ENCODE peak calls at places on chromosomes 5 and 9, in ten cellular contexts. V is A549; D is cardiac fibroblast; X is lung; I is astrocyte of the cerebellum; A is hepatocyte; B is B cell; J is nephron progenitor cell; T is dorsolateral prefrontal cortex; N is CD8-positive, alpha-beta T cell. S is an unnamed sample.

GRCh38 chr5:82417776-82418607 is 139.8 kb upstream of the RPS23 start:
- DNase-seq in V (no peak), D (peak), X (no peak), I (no peak), A (no peak), B (no peak), J (no peak), T (no peak), N (no peak), S (no peak)

GRCh38 chr9:126160067-126160853 is 166.4 kb upstream of the MVB12B start:
- DNase-seq in V (no peak), D (no peak), X (peak), I (no peak), A (no peak), B (no peak), J (no peak), T (no peak), N (no peak), S (peak)

GRCh38 chr5:136211282-136211681 is 18.3 kb upstream of the SMIM32 start:
- DNase-seq in V (no peak), D (no peak), X (no peak), I (no peak), A (no peak), B (no peak), J (no peak), T (no peak), N (no peak), S (no peak)

GRCh38 chr5:176639981-176640380 is 7.3 kb upstream of the TSPAN17 start:
- DNase-seq in V (no peak), D (peak), X (no peak), I (no peak), A (no peak), B (no peak), J (no peak), T (peak), N (no peak), S (no peak)

GRCh38 chr9:76852026-76852425 is 53.9 kb downstream of the PRUNE2 start:
- DNase-seq in V (no peak), D (no peak), X (no peak), I (no peak), A (no peak), B (no peak), J (no peak), T (no peak), N (no peak), S (no peak)

GRCh38 chr5:73948289-73948688 is 322.3 kb downstream of the ARHGEF28 start:
- DNase-seq in V (no peak), D (no peak), X (no peak), I (no peak), A (no peak), B (no peak), J (no peak), T (no peak), N (no peak), S (no peak)

GRCh38 chr9:90996154-90996788 is 194.7 kb downstream of the SYK start:
- DNase-seq in V (no peak), D (no peak), X (no peak), I (no peak), A (no peak), B (no peak), J (no peak), T (no peak), N (no peak), S (no peak)

GRCh38 chr5:125725686-125726085 is 697.5 kb upstream of the GRAMD2B start:
- DNase-seq in V (no peak), D (no peak), X (no peak), I (no peak), A (no peak), B (no peak), J (no peak), T (no peak), N (no peak), S (no peak)

GRCh38 chr9:108467653-108468324 is 388.0 kb downstream of the ACTL7B start:
- DNase-seq in V (no peak), D (peak), X (no peak), I (no peak), A (peak), B (no peak), J (no peak), T (no peak), N (no peak), S (no peak)

GRCh38 chr5:4777435-4777834 is 362.7 kb upstream of the ADAMTS16 start:
- DNase-seq in V (no peak), D (no peak), X (no peak), I (no peak), A (no peak), B (no peak), J (no peak), T (no peak), N (no peak), S (no peak)

GRCh38 chr9:123401879-123402513 is 46.0 kb downstream of the CRB2 start:
- DNase-seq in V (peak), D (peak), X (no peak), I (peak), A (peak), B (no peak), J (peak), T (no peak), N (no peak), S (peak)

GRCh38 chr5:173143567-173143966 is 764 bp upstream of the BNIP1 start:
- DNase-seq in V (no peak), D (no peak), X (no peak), I (no peak), A (no peak), B (no peak), J (no peak), T (no peak), N (no peak), S (no peak)

GRCh38 chr9:104386425-104387069 is 117.5 kb upstream of the OR13F1 start:
- DNase-seq in V (peak), D (peak), X (no peak), I (peak), A (peak), B (no peak), J (no peak), T (no peak), N (no peak), S (peak)

GRCh38 chr5:68273717-68274409 is 58.3 kb downstream of the PIK3R1 start:
- DNase-seq in V (no peak), D (no peak), X (no peak), I (no peak), A (no peak), B (no peak), J (no peak), T (no peak), N (no peak), S (no peak)

GRCh38 chr5:14871573-14872069 is at the start of gene ANKH:
- DNase-seq in V (peak), D (peak), X (peak), I (peak), A (peak), B (peak), J (peak), T (peak), N (peak), S (peak)
- TF ChIP-seq CTCF in V (peak), D (peak), X (no peak), I (no peak), A (no peak), B (no peak), J (no peak), T (no peak), N (no peak), S (peak)

GRCh38 chr9:134186471-134187109 is 22.2 kb upstream of the RNU6ATAC start:
- DNase-seq in V (no peak), D (peak), X (no peak), I (no peak), A (no peak), B (no peak), J (no peak), T (no peak), N (no peak), S (no peak)

GRCh38 chr9:134188421-134189166 is 24.2 kb upstream of the RNU6ATAC start:
- DNase-seq in V (no peak), D (no peak), X (no peak), I (no peak), A (no peak), B (no peak), J (no peak), T (no peak), N (no peak), S (no peak)

GRCh38 chr9:134187821-134188420 is 23.6 kb upstream of the RNU6ATAC start:
- DNase-seq in V (no peak), D (no peak), X (no peak), I (no peak), A (no peak), B (no peak), J (no peak), T (no peak), N (no peak), S (no peak)

GRCh38 chr9:134185536-134186011 is 21.2 kb upstream of the RNU6ATAC start:
- DNase-seq in V (no peak), D (no peak), X (no peak), I (no peak), A (no peak), B (no peak), J (no peak), T (no peak), N (no peak), S (no peak)

DNA sequence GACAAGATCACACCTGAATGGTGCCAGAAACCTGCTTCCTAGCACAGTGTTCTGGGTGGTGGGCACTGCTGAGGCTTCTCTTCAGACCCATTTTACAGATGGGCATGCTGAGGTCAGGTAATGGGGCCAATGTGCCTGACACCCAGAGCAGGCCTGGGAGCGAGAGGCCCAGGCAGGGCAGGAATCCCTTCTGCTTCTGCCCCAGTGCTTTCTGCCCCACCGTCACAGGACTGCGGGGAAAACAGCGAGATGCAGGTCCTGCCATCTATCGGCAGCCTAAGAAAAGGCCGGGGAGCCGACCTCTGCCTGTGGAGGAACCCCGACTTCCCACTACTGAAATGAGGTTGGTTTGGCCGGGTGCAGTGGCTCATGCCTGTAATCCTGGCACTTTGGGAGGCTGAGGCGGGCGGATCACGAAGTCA is 22.8 kb upstream of the RNU6ATAC start:
- DNase-seq in V (peak), D (no peak), X (no peak), I (no peak), A (no peak), B (no peak), J (no peak), T (no peak), N (no peak), S (no peak)
- TF ChIP-seq CTCF in V (peak), D (no peak), X (no peak), I (no peak), A (no peak), B (no peak), J (no peak), T (no peak), N (no peak), S (no peak)

GRCh38 chr5:160685219-160685618 is 166.8 kb downstream of the ATP10B start:
- DNase-seq in V (no peak), D (no peak), X (no peak), I (no peak), A (peak), B (no peak), J (no peak), T (no peak), N (no peak), S (no peak)

DNA sequence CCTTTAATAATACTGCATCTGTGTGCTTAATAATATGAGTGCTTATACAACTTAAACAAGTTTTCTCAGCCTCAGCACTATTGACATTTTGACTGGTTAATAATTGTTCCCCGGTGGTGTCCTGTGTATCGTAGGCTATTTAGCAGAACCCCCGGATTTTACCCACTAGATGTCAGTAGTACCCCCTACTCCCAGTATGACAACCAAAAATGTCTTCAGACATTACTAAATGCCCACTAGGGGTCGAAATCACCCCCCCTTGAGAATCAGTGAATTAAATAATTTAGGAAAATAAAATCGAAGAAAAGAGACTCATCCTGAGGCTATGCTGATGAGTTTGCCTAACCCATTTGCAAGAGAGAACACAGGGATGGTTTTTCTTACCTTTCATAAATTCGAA is 166.3 kb downstream of the ATP10B start:
- DNase-seq in V (peak), D (no peak), X (no peak), I (no peak), A (peak), B (no peak), J (no peak), T (no peak), N (no peak), S (peak)
- TF ChIP-seq CTCF in V (peak), D (no peak), X (no peak), I (peak), A (peak), B (peak), J (peak), T (peak), N (no peak), S (peak)

GRCh38 chr5:51958473-51958872 is 575.2 kb downstream of the ISL1 start:
- DNase-seq in V (no peak), D (no peak), X (no peak), I (no peak), A (no peak), B (no peak), J (no peak), T (no peak), N (no peak), S (no peak)

GRCh38 chr5:51961154-51961562 is 577.9 kb downstream of the ISL1 start:
- DNase-seq in V (no peak), D (no peak), X (no peak), I (no peak), A (no peak), B (no peak), J (no peak), T (no peak), N (no peak), S (no peak)

DNA sequence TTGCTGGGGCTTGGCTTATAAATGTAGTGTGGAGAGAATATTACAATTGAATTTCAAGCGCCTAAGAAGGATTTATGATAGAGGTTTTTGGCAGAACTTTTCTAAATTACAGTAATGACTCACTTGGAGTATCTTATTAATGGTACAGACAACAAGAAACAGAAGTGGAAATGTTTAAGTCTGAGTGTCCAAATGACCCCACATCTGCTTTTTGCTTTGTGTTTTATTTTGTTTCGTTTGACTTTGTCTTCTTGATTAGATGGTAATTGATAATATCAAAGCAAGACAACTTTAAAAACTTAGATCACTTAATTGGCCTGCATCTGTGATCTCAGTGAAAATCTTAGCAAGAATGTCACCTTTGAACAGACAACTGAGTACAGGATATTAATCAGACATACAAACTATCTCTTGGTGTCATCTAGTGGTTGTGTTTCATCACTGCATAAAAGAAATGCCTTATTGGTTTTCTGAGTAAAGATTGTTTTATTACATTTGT is 577.4 kb downstream of the ISL1 start:
- DNase-seq in V (no peak), D (peak), X (no peak), I (no peak), A (peak), B (no peak), J (no peak), T (no peak), N (no peak), S (no peak)
- TF ChIP-seq CTCF in V (no peak), D (no peak), X (no peak), I (peak), A (peak), B (no peak), J (peak), T (peak), N (no peak), S (no peak)

DNA sequence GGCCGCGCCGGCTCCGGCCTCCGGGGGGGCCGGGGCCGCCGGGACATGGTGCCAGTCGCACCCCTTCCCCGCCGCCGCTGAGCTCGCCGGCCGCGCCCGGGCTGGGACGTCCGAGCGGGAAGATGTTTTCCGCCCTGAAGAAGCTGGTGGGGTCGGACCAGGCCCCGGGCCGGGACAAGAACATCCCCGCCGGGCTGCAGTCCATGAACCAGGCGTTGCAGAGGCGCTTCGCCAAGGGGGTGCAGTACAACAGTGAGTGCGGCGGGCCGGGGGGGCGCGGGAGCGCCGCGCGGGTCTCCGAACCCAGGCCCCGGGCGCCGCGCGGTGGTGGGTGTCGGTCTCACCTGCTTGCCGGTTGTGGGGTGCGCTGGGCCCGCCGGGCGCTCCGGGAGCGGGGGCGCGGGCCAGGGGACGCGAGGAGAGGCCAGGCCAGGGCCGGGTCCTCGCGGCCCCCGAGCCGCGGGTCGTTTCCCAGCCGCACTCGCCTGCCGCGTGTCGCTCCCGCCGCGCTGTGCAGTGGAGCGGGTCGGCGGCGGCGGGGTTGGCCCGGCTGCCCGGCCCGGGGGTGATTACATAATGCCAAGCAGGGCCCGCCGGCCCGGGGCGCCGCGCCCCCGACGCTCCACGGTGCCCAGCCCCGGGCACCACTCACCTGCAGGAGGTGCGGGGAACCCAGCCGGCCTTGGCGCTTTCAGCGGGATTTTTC is 480 bp downstream of the RABL6 start:
- DNase-seq in V (no peak), D (peak), X (no peak), I (no peak), A (no peak), B (peak), J (peak), T (peak), N (peak), S (peak)
- TF ChIP-seq CTCF in V (peak), D (no peak), X (no peak), I (no peak), A (no peak), B (peak), J (no peak), T (no peak), N (no peak), S (no peak)

GRCh38 chr5:139294372-139295165 is 1.0 kb downstream of the MATR3 start:
- DNase-seq in V (peak), D (peak), X (peak), I (peak), A (peak), B (peak), J (peak), T (peak), N (peak), S (peak)
- TF ChIP-seq CTCF in V (peak), D (peak), X (no peak), I (peak), A (peak), B (no peak), J (no peak), T (peak), N (no peak), S (peak)

DNA sequence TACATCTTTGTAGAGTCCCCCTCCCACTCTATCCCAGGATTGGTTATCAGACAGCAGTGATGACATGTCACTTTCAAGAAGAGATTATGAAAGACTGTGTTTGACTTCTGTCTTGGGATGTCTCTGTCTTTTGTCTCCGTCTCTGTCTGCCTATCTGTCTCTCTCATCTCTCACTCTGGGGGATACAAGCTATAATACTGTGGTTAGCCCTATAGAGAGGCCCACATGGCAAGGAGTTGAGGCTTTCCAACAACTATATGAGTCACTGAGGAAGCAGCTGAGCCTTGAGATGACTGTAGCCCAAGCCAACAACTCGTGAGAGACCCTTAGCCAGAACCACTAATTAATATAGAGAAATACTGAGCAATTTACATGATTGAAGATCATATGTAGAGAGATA is 284.8 kb downstream of the PDE4D start:
- DNase-seq in V (no peak), D (no peak), X (no peak), I (no peak), A (no peak), B (no peak), J (no peak), T (no peak), N (no peak), S (no peak)
- TF ChIP-seq CTCF in V (no peak), D (no peak), X (no peak), I (no peak), A (no peak), B (no peak), J (no peak), T (no peak), N (no peak), S (no peak)

GRCh38 chr9:130043654-130044623 is 950 bp upstream of the FNBP1 start:
- DNase-seq in V (no peak), D (peak), X (no peak), I (no peak), A (peak), B (no peak), J (peak), T (peak), N (no peak), S (no peak)
- TF ChIP-seq CTCF in V (no peak), D (no peak), X (no peak), I (peak), A (peak), B (no peak), J (no peak), T (no peak), N (no peak), S (no peak)

GRCh38 chr9:133132174-133132573 is 11.1 kb upstream of the RALGDS start:
- DNase-seq in V (no peak), D (no peak), X (no peak), I (no peak), A (no peak), B (no peak), J (no peak), T (no peak), N (no peak), S (no peak)

GRCh38 chr9:133131506-133131905 is 10.5 kb upstream of the RALGDS start:
- DNase-seq in V (no peak), D (peak), X (no peak), I (no peak), A (no peak), B (no peak), J (no peak), T (no peak), N (no peak), S (no peak)

GRCh38 chr9:133134419-133135190 is 13.6 kb upstream of the RALGDS start:
- DNase-seq in V (no peak), D (no peak), X (no peak), I (no peak), A (no peak), B (no peak), J (no peak), T (no peak), N (no peak), S (no peak)

GRCh38 chr9:133135193-133135745 is 14.2 kb upstream of the RALGDS start:
- DNase-seq in V (peak), D (peak), X (no peak), I (peak), A (no peak), B (no peak), J (no peak), T (no peak), N (no peak), S (no peak)

DNA sequence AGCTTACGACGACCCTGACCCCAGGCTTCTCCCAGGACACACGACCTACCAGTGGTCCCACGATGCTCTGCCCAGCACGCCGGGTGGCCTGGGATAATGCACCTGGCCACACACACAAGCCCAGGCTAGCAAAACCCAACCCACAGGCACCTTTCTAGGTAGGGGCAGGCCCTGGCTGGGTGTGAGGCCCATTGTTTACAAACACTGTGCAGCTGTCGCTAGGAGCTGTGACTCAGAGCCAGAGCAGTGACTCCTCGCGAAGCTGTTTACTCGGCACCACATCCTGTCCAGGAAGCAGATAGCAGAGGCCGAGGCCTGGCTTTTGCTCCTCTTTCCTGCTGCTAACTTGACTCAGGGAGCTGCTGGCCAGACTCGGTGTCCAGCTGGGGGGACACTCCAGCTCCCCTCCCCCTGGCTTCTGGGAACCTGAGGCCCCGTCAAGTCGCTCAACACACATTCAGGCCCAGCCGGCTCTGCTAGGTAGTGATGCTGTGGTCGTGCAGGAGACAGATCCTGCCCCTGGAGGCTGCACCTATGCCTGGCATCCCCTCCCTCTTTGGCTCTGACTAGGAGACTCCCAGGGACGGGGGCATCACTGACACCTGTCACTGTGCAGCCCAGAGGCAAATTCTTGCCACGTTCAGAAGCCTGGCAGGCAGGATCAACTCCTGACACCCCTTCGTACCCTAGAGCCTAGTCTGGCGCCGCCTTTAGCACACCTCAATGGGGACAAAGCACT is 12.8 kb upstream of the RALGDS start:
- DNase-seq in V (peak), D (peak), X (peak), I (peak), A (peak), B (peak), J (no peak), T (peak), N (peak), S (peak)
- TF ChIP-seq CTCF in V (no peak), D (no peak), X (no peak), I (no peak), A (no peak), B (no peak), J (no peak), T (no peak), N (no peak), S (no peak)

S was measured in GM13976.